ENCODE peak calls at places on chromosomes 5 and 9, in four cellular contexts. K is activated T-cell treated with anti-CD3 and anti-CD28 coated beads, Interleukin-2, amount 50 U/mL, for 72 hours; J is DND-41; I is renal cortical epithelial cell. Z is an unnamed sample.

GRCh38 chr5:168995024-168995423 is 305.9 kb downstream of the SLIT3 start:
- DNase-seq in K (no peak), J (no peak), I (no peak), Z (no peak)

GRCh38 chr5:111389390-111390082 is 122.8 kb downstream of the STARD4 start:
- DNase-seq in K (no peak), J (no peak), I (peak; percentile 86), Z (no peak)

GRCh38 chr9:129075996-129076639 is 4.8 kb upstream of the DOLPP1 start:
- DNase-seq in K (no peak), J (no peak), I (no peak), Z (no peak)

GRCh38 chr5:99763021-99763814 is 772.0 kb upstream of the FAM174A start:
- DNase-seq in K (no peak), J (no peak), I (no peak), Z (no peak)

GRCh38 chr9:88041447-88041846 is 67.1 kb upstream of the CDK20 start:
- DNase-seq in K (no peak), J (no peak), I (no peak), Z (peak; percentile 11)

GRCh38 chr9:117412006-117412715 is 2.7 kb downstream of the ASTN2 start:
- DNase-seq in K (no peak), J (no peak), I (no peak), Z (no peak)

GRCh38 chr5:17394086-17394485 is 103.9 kb upstream of the TAF11L2 start:
- DNase-seq in K (no peak), J (no peak), I (no peak), Z (no peak)

GRCh38 chr5:150989695-150990094 is 30.7 kb upstream of the GPX3 start:
- DNase-seq in K (peak; percentile 8), J (no peak), I (no peak), Z (peak; percentile 52)

GRCh38 chr9:71758785-71759184 is 9.5 kb downstream of the CEMIP2 start:
- DNase-seq in K (no peak), J (no peak), I (peak; percentile 87), Z (no peak)

GRCh38 chr5:134837530-134838181 is 8.1 kb upstream of the C5orf24 start:
- DNase-seq in K (no peak), J (no peak), I (peak; percentile 40), Z (no peak)

GRCh38 chr9:136927343-136928261 is 16.9 kb downstream of the FBXW5 start:
- DNase-seq in K (no peak), J (no peak), I (no peak), Z (no peak)

GRCh38 chr5:172144931-172145869 is 42.8 kb downstream of the STK10 start:
- DNase-seq in K (no peak), J (no peak), I (no peak), Z (no peak)

GRCh38 chr5:180808461-180809000 is 5.9 kb upstream of the MGAT1 start:
- DNase-seq in K (no peak), J (no peak), I (no peak), Z (no peak)

GRCh38 chr9:131860430-131860829 is 120.6 kb upstream of the RAPGEF1 start:
- DNase-seq in K (no peak), J (no peak), I (no peak), Z (no peak)

GRCh38 chr5:60779431-60779830 is 64.6 kb downstream of the ELOVL7 start:
- DNase-seq in K (no peak), J (no peak), I (peak; percentile 25), Z (no peak)

GRCh38 chr5:143397302-143398052 is 6.0 kb downstream of the NR3C1 start:
- DNase-seq in K (no peak), J (no peak), I (no peak), Z (no peak)

GRCh38 chr9:120774719-120775118 is 18.5 kb downstream of the FBXW2 start:
- DNase-seq in K (no peak), J (no peak), I (no peak), Z (no peak)

GRCh38 chr9:28289732-28290131 is 716.5 kb upstream of the C9orf72 start:
- DNase-seq in K (no peak), J (no peak), I (peak; percentile 77), Z (no peak)

GRCh38 chr5:55429221-55429620 is 105.5 kb downstream of the PLPP1 start:
- DNase-seq in K (no peak), J (no peak), I (no peak), Z (no peak)

GRCh38 chr9:136225748-136226679 is 19.6 kb downstream of the QSOX2 start:
- DNase-seq in K (peak; percentile 76), J (peak; percentile 58), I (peak; percentile 27), Z (peak; percentile 68)

GRCh38 chr5:78638973-78639669 is 9.5 kb downstream of the LHFPL2 start:
- DNase-seq in K (no peak), J (no peak), I (no peak), Z (no peak)

GRCh38 chr5:41414598-41414997 is 95.8 kb downstream of the PLCXD3 start:
- DNase-seq in K (no peak), J (no peak), I (peak; percentile 91), Z (no peak)

GRCh38 chr5:102545175-102545574 is 46.4 kb upstream of the SLCO6A1 start:
- DNase-seq in K (no peak), J (peak; percentile 5), I (peak; percentile 55), Z (peak; percentile 35)

GRCh38 chr5:32058101-32058500 is 116.0 kb downstream of the GOLPH3 start:
- DNase-seq in K (no peak), J (no peak), I (peak; percentile 34), Z (no peak)

GRCh38 chr9:14766299-14766698 is 43.8 kb upstream of the CER1 start:
- DNase-seq in K (no peak), J (no peak), I (no peak), Z (no peak)

GRCh38 chr9:36450110-36450732 is 50.2 kb upstream of the RNF38 start:
- DNase-seq in K (peak; percentile 18), J (peak; percentile 28), I (peak; percentile 43), Z (peak; percentile 34)

GRCh38 chr9:15867334-15867733 is 314.5 kb downstream of the CCDC171 start:
- DNase-seq in K (no peak), J (no peak), I (no peak), Z (no peak)

GRCh38 chr9:108057421-108058136 is 568.0 kb upstream of the KLF4 start:
- DNase-seq in K (no peak), J (no peak), I (peak; percentile 91), Z (peak; percentile 39)

GRCh38 chr5:53095222-53095621 is 14.3 kb downstream of the MOCS2 start:
- DNase-seq in K (no peak), J (no peak), I (no peak), Z (no peak)